ENCODE peak calls at places on chromosomes 6 and 20, in ten cellular contexts. H is midbrain, T is transverse colon, M is HT-29, J is OCI-LY7, C is GM03348, W is SK-MEL-5, P is H7, D is foreskin fibroblast, Q is IMR-90. Z is an unnamed sample.

GRCh38 chr6:5325173-5325572 is 63.9 kb downstream of the FARS2 start:
- DNase-seq in H (peak; percentile 79), T (no peak), M (peak; percentile 51), J (no peak), C (no peak), W (no peak), P (no peak), D (no peak), Q (no peak), Z (no peak)

GRCh38 chr6:170542031-170542719 is 10.9 kb downstream of the PSMB1 start:
- DNase-seq in H (no peak), T (no peak), M (no peak), J (no peak), C (no peak), W (no peak), P (no peak), D (no peak), Q (peak; percentile 68), Z (no peak)

GRCh38 chr6:25660512-25660911 is 8.5 kb downstream of the SCGN start:
- DNase-seq in H (no peak), T (no peak), M (no peak), J (no peak), C (peak; percentile 32), W (peak; percentile 48), P (no peak), D (peak; percentile 49), Q (peak; percentile 54), Z (no peak)

GRCh38 chr6:125942677-125943527 is 13.7 kb upstream of the HINT3 start:
- DNase-seq in H (no peak), T (peak; percentile 38), M (peak; percentile 47), J (no peak), C (no peak), W (no peak), P (no peak), D (no peak), Q (peak; percentile 56), Z (no peak)

GRCh38 chr20:23027721-23028120 is 7.4 kb upstream of the SSTR4 start:
- DNase-seq in H (peak; percentile 26), T (no peak), M (no peak), J (no peak), C (no peak), W (no peak), P (no peak), D (no peak), Q (no peak), Z (no peak)

GRCh38 chr6:33621396-33622388 is 570 bp downstream of the ITPR3 start:
- DNase-seq in H (no peak), T (peak; percentile 60), M (no peak), J (peak; percentile 74), C (peak; percentile 73), W (no peak), P (peak; percentile 91), D (no peak), Q (no peak), Z (no peak)

GRCh38 chr20:46400253-46400652 is 6.2 kb downstream of the ELMO2 start:
- DNase-seq in H (no peak), T (no peak), M (peak; percentile 19), J (no peak), C (peak; percentile 71), W (peak; percentile 58), P (no peak), D (peak; percentile 76), Q (peak; percentile 80), Z (no peak)

GRCh38 chr6:115214283-115214682 is 846.4 kb downstream of the FRK start:
- DNase-seq in H (no peak), T (no peak), M (no peak), J (no peak), C (no peak), W (no peak), P (no peak), D (no peak), Q (no peak), Z (no peak)

GRCh38 chr6:108948252-108948651 is 100.0 kb downstream of the ARMC2 start:
- DNase-seq in H (no peak), T (no peak), M (no peak), J (no peak), C (no peak), W (no peak), P (no peak), D (peak; percentile 34), Q (no peak), Z (no peak)

GRCh38 chr6:111011360-111012142 is 29.7 kb downstream of the RPF2 start:
- DNase-seq in H (peak; percentile 45), T (no peak), M (peak; percentile 44), J (peak; percentile 40), C (peak; percentile 78), W (peak; percentile 73), P (peak; percentile 70), D (peak; percentile 28), Q (peak; percentile 55), Z (no peak)

GRCh38 chr6:90468080-90468479 is 118.8 kb downstream of the MAP3K7 start:
- DNase-seq in H (no peak), T (no peak), M (no peak), J (no peak), C (no peak), W (no peak), P (no peak), D (no peak), Q (peak; percentile 60), Z (no peak)

GRCh38 chr6:124962617-124963415 is 579 bp downstream of the RNF217 start:
- DNase-seq in H (peak; percentile 50), T (peak; percentile 49), M (no peak), J (no peak), C (peak; percentile 64), W (peak; percentile 28), P (peak; percentile 80), D (no peak), Q (peak; percentile 35), Z (no peak)

GRCh38 chr6:157133856-157134255 is 189.5 kb downstream of the TMEM242 start:
- DNase-seq in H (no peak), T (no peak), M (no peak), J (no peak), C (no peak), W (no peak), P (no peak), D (no peak), Q (peak; percentile 54), Z (no peak)

GRCh38 chr20:60097285-60097684 is 139.1 kb downstream of the CDH26 start:
- DNase-seq in H (no peak), T (no peak), M (no peak), J (no peak), C (no peak), W (no peak), P (no peak), D (no peak), Q (no peak), Z (no peak)

GRCh38 chr6:156839591-156840001 is 62.4 kb downstream of the ARID1B start:
- DNase-seq in H (no peak), T (no peak), M (no peak), J (no peak), C (no peak), W (no peak), P (no peak), D (no peak), Q (peak; percentile 67), Z (no peak)

GRCh38 chr20:63017826-63018411 is 11.2 kb upstream of the BHLHE23 start:
- DNase-seq in H (no peak), T (no peak), M (no peak), J (no peak), C (no peak), W (no peak), P (peak; percentile 58), D (no peak), Q (no peak), Z (no peak)

GRCh38 chr20:19427480-19427879 is 215.0 kb downstream of the SLC24A3 start:
- DNase-seq in H (no peak), T (no peak), M (no peak), J (no peak), C (no peak), W (no peak), P (peak; percentile 41), D (no peak), Q (no peak), Z (no peak)

GRCh38 chr6:133837801-133838349 is 51.0 kb upstream of the TCF21 start:
- DNase-seq in H (no peak), T (peak; percentile 68), M (peak; percentile 93), J (peak; percentile 21), C (peak; percentile 25), W (peak; percentile 69), P (peak; percentile 76), D (no peak), Q (no peak), Z (peak; percentile 72)

GRCh38 chr20:609371-609964 is 641 bp downstream of the TCF15 start:
- DNase-seq in H (no peak), T (no peak), M (no peak), J (no peak), C (no peak), W (no peak), P (peak; percentile 78), D (no peak), Q (no peak), Z (no peak)

GRCh38 chr6:75438186-75438880 is 55.3 kb downstream of the FILIP1 start:
- DNase-seq in H (no peak), T (no peak), M (no peak), J (no peak), C (no peak), W (no peak), P (no peak), D (peak; percentile 47), Q (peak; percentile 41), Z (no peak)

GRCh38 chr6:157460182-157460999 is 79.4 kb downstream of the ZDHHC14 start:
- DNase-seq in H (no peak), T (no peak), M (no peak), J (no peak), C (no peak), W (no peak), P (no peak), D (no peak), Q (peak; percentile 45), Z (no peak)

GRCh38 chr20:33793011-33793931 is 17.9 kb upstream of the CHMP4B start:
- DNase-seq in H (no peak), T (no peak), M (peak; percentile 37), J (no peak), C (peak; percentile 56), W (no peak), P (peak; percentile 45), D (no peak), Q (peak; percentile 24), Z (no peak)

GRCh38 chr20:13777171-13777601 is 7.5 kb downstream of the ESF1 start:
- DNase-seq in H (no peak), T (no peak), M (no peak), J (no peak), C (no peak), W (no peak), P (no peak), D (no peak), Q (peak; percentile 59), Z (no peak)

GRCh38 chr6:34671801-34672656 is 24.5 kb downstream of the ILRUN start:
- DNase-seq in H (no peak), T (peak; percentile 68), M (no peak), J (peak; percentile 74), C (peak; percentile 68), W (no peak), P (no peak), D (peak; percentile 61), Q (peak; percentile 55), Z (no peak)

GRCh38 chr6:20112206-20112605 is 100.1 kb downstream of the MBOAT1 start:
- DNase-seq in H (no peak), T (no peak), M (no peak), J (no peak), C (no peak), W (no peak), P (no peak), D (no peak), Q (no peak), Z (no peak)

GRCh38 chr20:61964675-61965605 is 100.7 kb downstream of the TAF4 start:
- DNase-seq in H (no peak), T (no peak), M (no peak), J (no peak), C (no peak), W (no peak), P (peak; percentile 74), D (no peak), Q (no peak), Z (peak; percentile 68)

GRCh38 chr20:22663528-22664025 is 79.2 kb upstream of the FOXA2 start:
- DNase-seq in H (no peak), T (no peak), M (no peak), J (no peak), C (no peak), W (no peak), P (peak; percentile 50), D (no peak), Q (no peak), Z (no peak)

Z was measured in type B pancreatic cell.